ENCODE peak calls at places on chromosomes 2 and 18, in six cellular contexts. R is sigmoid colon, L is mucosa of descending colon, B is MCF 10A, X is HCT116, Z is D721Med. C is an unnamed sample.

GRCh38 chr2:112629224-112629623 is 16.5 kb upstream of the SLC20A1 start:
- DNase-seq in R (no peak), L (no peak), B (no peak), X (no peak), Z (no peak), C (no peak)

GRCh38 chr2:146940016-146940685 is 904.7 kb upstream of the ACVR2A start:
- DNase-seq in R (no peak), L (no peak), B (no peak), X (no peak), Z (no peak), C (no peak)

GRCh38 chr18:48050176-48050575 is 119.7 kb upstream of the SMAD2 start:
- DNase-seq in R (no peak), L (peak), B (no peak), X (no peak), Z (no peak), C (no peak)

GRCh38 chr2:170409164-170409535 is 231.2 kb downstream of the MYO3B start:
- DNase-seq in R (peak), L (peak), B (peak), X (peak), Z (no peak), C (peak)

GRCh38 chr18:24432618-24433017 is 6.1 kb downstream of the IMPACT start:
- DNase-seq in R (no peak), L (no peak), B (no peak), X (no peak), Z (no peak), C (no peak)

GRCh38 chr2:216492951-216493685 is 5.5 kb upstream of the RPL37A start:
- DNase-seq in R (no peak), L (no peak), B (peak), X (no peak), Z (no peak), C (peak)

GRCh38 chr2:140997997-140998396 is 1132.8 kb downstream of the LRP1B start:
- DNase-seq in R (no peak), L (no peak), B (no peak), X (no peak), Z (no peak), C (no peak)

GRCh38 chr18:40984856-40985255 is 970.2 kb upstream of the PIK3C3 start:
- DNase-seq in R (no peak), L (no peak), B (peak), X (no peak), Z (no peak), C (no peak)

GRCh38 chr2:207240649-207241048 is 74.9 kb upstream of the KLF7 start:
- DNase-seq in R (no peak), L (no peak), B (peak), X (no peak), Z (no peak), C (no peak)

GRCh38 chr2:71672640-71673401 is 219.5 kb downstream of the DYSF start:
- DNase-seq in R (no peak), L (no peak), B (no peak), X (no peak), Z (no peak), C (no peak)

GRCh38 chr18:28793911-28794310 is 617.0 kb upstream of the CDH2 start:
- DNase-seq in R (no peak), L (no peak), B (peak), X (no peak), Z (no peak), C (no peak)

GRCh38 chr2:222399038-222399783 is 25.1 kb upstream of the SGPP2 start:
- DNase-seq in R (no peak), L (no peak), B (no peak), X (no peak), Z (peak), C (no peak)

GRCh38 chr2:95022309-95023221 is 2.9 kb upstream of the MAL start:
- DNase-seq in R (no peak), L (peak), B (peak), X (peak), Z (peak), C (peak)

GRCh38 chr2:54697934-54698333 is 25.5 kb upstream of the EML6 start:
- DNase-seq in R (no peak), L (no peak), B (no peak), X (no peak), Z (no peak), C (no peak)

GRCh38 chr2:226649871-226650660 is 149.6 kb downstream of the IRS1 start:
- DNase-seq in R (peak), L (peak), B (peak), X (peak), Z (no peak), C (no peak)

GRCh38 chr2:108786008-108786353 is 590 bp upstream of the CCDC138 start:
- DNase-seq in R (no peak), L (no peak), B (peak), X (no peak), Z (no peak), C (no peak)

GRCh38 chr18:12702221-12703095 is at the start of the genes CEP76 and PSMG2:
- DNase-seq in R (peak), L (peak), B (peak), X (peak), Z (peak), C (peak)

GRCh38 chr2:41870948-41871522 is 176.8 kb upstream of the PKDCC start:
- DNase-seq in R (no peak), L (no peak), B (no peak), X (no peak), Z (no peak), C (no peak)

GRCh38 chr18:45275367-45276113 is 339.7 kb upstream of the SLC14A2 start:
- DNase-seq in R (no peak), L (peak), B (peak), X (peak), Z (no peak), C (no peak)

GRCh38 chr2:118865106-118865505 is 17.7 kb upstream of the EN1 start:
- DNase-seq in R (no peak), L (peak), B (peak), X (peak), Z (no peak), C (no peak)

GRCh38 chr18:41244751-41245150 is 710.3 kb upstream of the PIK3C3 start:
- DNase-seq in R (no peak), L (no peak), B (no peak), X (no peak), Z (no peak), C (no peak)

GRCh38 chr18:22410126-22410525 is 7.6 kb downstream of the CTAGE1 start:
- DNase-seq in R (no peak), L (no peak), B (no peak), X (no peak), Z (no peak), C (no peak)

GRCh38 chr2:198143793-198144192 is 339.4 kb downstream of the PLCL1 start:
- DNase-seq in R (no peak), L (no peak), B (no peak), X (no peak), Z (no peak), C (no peak)

GRCh38 chr2:102703748-102704147 is 58.1 kb upstream of the TMEM182 start:
- DNase-seq in R (no peak), L (peak), B (peak), X (peak), Z (no peak), C (no peak)

GRCh38 chr2:48548871-48549270 is 18.9 kb downstream of the STON1 start:
- DNase-seq in R (no peak), L (no peak), B (no peak), X (no peak), Z (no peak), C (no peak)

GRCh38 chr2:191488135-191488534 is 189.8 kb upstream of the NABP1 start:
- DNase-seq in R (no peak), L (peak), B (peak), X (no peak), Z (no peak), C (no peak)

GRCh38 chr2:47028846-47029560 is 113.4 kb upstream of the MCFD2 start:
- DNase-seq in R (no peak), L (no peak), B (no peak), X (no peak), Z (no peak), C (no peak)

GRCh38 chr2:99420751-99421299 is 69.0 kb downstream of the REV1 start:
- DNase-seq in R (no peak), L (no peak), B (peak), X (no peak), Z (no peak), C (no peak)

GRCh38 chr2:125553768-125554167 is 1102.2 kb upstream of the GYPC start:
- DNase-seq in R (no peak), L (no peak), B (no peak), X (no peak), Z (no peak), C (no peak)

DNA sequence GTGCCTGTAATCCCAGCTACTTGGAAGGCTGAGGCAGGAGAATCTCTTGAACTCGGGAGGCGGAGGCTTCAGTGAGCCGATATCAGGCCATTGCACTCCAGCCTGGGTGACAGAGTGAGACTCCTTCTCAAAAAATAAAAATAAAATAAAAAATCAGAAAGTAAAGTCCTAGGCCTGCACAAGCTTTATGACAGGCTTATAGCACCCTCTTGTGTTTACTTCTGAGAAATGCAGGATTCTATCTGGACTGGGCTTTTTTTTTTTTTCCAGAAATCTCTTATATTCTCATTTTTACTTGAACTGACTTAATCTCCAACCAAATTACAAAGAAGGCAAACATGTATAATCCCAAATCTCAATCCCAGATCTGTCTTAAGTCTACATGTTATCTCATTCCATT is 26.1 kb upstream of the REG3G start:
- DNase-seq in R (no peak), L (no peak), B (peak), X (no peak), Z (no peak), C (no peak)
- TF ChIP-seq CTCF in R (peak), L (no peak), B (no peak), X (no peak), Z (peak), C (no peak)

GRCh38 chr2:8539743-8540551 is 141.9 kb upstream of the ID2 start:
- DNase-seq in R (no peak), L (peak), B (no peak), X (no peak), Z (no peak), C (no peak)
- TF ChIP-seq CTCF in R (no peak), L (peak), B (no peak), X (no peak), Z (no peak), C (no peak)

GRCh38 chr2:104028066-104028465 is 825.8 kb upstream of the POU3F3 start:
- DNase-seq in R (no peak), L (no peak), B (no peak), X (no peak), Z (no peak), C (no peak)

GRCh38 chr2:104033399-104033798 is 820.5 kb upstream of the POU3F3 start:
- DNase-seq in R (no peak), L (peak), B (peak), X (no peak), Z (no peak), C (no peak)
- TF ChIP-seq CTCF in R (no peak), L (no peak), B (peak), X (no peak), Z (peak), C (no peak)

DNA sequence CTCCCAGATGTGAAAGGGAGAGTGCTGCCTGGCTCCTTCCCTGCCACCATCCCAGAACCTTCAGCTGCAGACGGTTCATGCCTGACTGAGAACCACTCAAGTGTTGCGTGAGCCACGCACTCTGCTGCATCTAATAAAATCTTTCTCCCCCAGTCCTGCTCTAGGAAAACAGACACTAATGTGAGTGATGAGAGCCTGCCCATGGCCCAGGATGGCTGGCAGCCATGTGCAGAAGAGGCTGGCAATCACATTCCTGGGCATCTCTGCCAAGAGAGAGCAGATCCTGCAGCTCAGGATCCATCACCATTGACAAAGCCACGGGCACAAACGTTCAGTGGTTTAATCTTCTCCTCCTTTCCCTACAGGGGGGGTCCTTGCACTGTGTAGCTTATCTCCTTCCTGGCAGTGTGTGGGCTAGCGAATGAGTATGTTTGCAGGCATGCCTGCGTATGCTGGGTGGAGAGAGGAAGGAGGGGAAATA is 477.5 kb downstream of the SLC4A3 start:
- DNase-seq in R (no peak), L (no peak), B (peak), X (no peak), Z (no peak), C (no peak)
- TF ChIP-seq CTCF in R (no peak), L (no peak), B (no peak), X (no peak), Z (peak), C (no peak)

GRCh38 chr2:68294187-68294586 is 25.6 kb downstream of the CNRIP1 start:
- DNase-seq in R (no peak), L (no peak), B (no peak), X (no peak), Z (no peak), C (no peak)
- TF ChIP-seq CTCF in R (no peak), L (no peak), B (no peak), X (peak), Z (no peak), C (no peak)